ENCODE peak calls at places on chromosomes 3 and 15, in five cellular contexts. B is testis; K is CD4-positive, CD25-positive, alpha-beta regulatory T cell; Y is esophagus muscularis mucosa; Z is neural progenitor cell. H is an unnamed sample.
A peak's percentile ranks its signal among the peaks of the same experiment; 100 is the strongest.

GRCh38 chr3:11349466-11349865 is 77.3 kb downstream of the ATG7 start:
- DNase-seq in B (no peak), K (no peak), Y (no peak), Z (no peak), H (no peak)

GRCh38 chr3:133367431-133367830 is 32.4 kb upstream of the BFSP2 start:
- DNase-seq in B (no peak), K (no peak), Y (peak; percentile 45), Z (no peak), H (no peak)

GRCh38 chr3:122502139-122502538 is 12.6 kb downstream of the KPNA1 start:
- DNase-seq in B (no peak), K (no peak), Y (no peak), Z (no peak), H (no peak)

GRCh38 chr3:184176377-184177330 is 2.0 kb downstream of the AP2M1 start:
- DNase-seq in B (peak; percentile 68), K (no peak), Y (no peak), Z (peak; percentile 96), H (peak; percentile 94)

GRCh38 chr3:183308746-183309145 is 55.7 kb downstream of the B3GNT5 start:
- DNase-seq in B (no peak), K (no peak), Y (no peak), Z (no peak), H (no peak)

GRCh38 chr15:32668942-32669341 is 27.4 kb downstream of the SCG5 start:
- DNase-seq in B (no peak), K (no peak), Y (no peak), Z (peak; percentile 46), H (peak; percentile 65)

GRCh38 chr3:58009749-58010535 is 1.7 kb downstream of the FLNB start:
- DNase-seq in B (no peak), K (no peak), Y (no peak), Z (no peak), H (no peak)

GRCh38 chr3:63349583-63350177 is 71.6 kb downstream of the SYNPR start:
- DNase-seq in B (peak; percentile 70), K (no peak), Y (no peak), Z (peak; percentile 84), H (peak; percentile 58)

GRCh38 chr3:125090649-125091048 is 34.9 kb upstream of the HEG1 start:
- DNase-seq in B (no peak), K (no peak), Y (no peak), Z (no peak), H (no peak)

GRCh38 chr15:64599716-64600115 is 139.3 kb downstream of the ZNF609 start:
- DNase-seq in B (peak; percentile 34), K (no peak), Y (no peak), Z (no peak), H (no peak)

GRCh38 chr15:101156509-101157159 is 95.2 kb downstream of the CHSY1 start:
- DNase-seq in B (no peak), K (no peak), Y (no peak), Z (no peak), H (no peak)

GRCh38 chr3:14587733-14588360 is 47.7 kb upstream of the GRIP2 start:
- DNase-seq in B (no peak), K (no peak), Y (no peak), Z (no peak), H (no peak)

GRCh38 chr3:47577583-47578118 is 1.0 kb downstream of the CSPG5 start:
- DNase-seq in B (no peak), K (no peak), Y (no peak), Z (peak; percentile 44), H (no peak)

GRCh38 chr15:89812126-89812846 is 2.4 kb downstream of the ANPEP start:
- DNase-seq in B (peak; percentile 64), K (no peak), Y (no peak), Z (no peak), H (no peak)

GRCh38 chr15:40982855-40983254 is 29.6 kb downstream of the CHAC1 start:
- DNase-seq in B (no peak), K (no peak), Y (no peak), Z (no peak), H (no peak)

GRCh38 chr15:73555080-73555479 is 78.1 kb downstream of the NPTN start:
- DNase-seq in B (no peak), K (no peak), Y (no peak), Z (no peak), H (no peak)

GRCh38 chr3:55911256-55911655 is 424.1 kb upstream of the WNT5A start:
- DNase-seq in B (no peak), K (no peak), Y (no peak), Z (no peak), H (no peak)

GRCh38 chr3:47149339-47149933 is 14.5 kb downstream of the SETD2 start:
- DNase-seq in B (no peak), K (no peak), Y (no peak), Z (no peak), H (no peak)

GRCh38 chr3:143885803-143886427 is 37.6 kb upstream of the SLC9A9 start:
- DNase-seq in B (peak; percentile 43), K (peak; percentile 27), Y (no peak), Z (peak; percentile 53), H (peak; percentile 19)

DNA sequence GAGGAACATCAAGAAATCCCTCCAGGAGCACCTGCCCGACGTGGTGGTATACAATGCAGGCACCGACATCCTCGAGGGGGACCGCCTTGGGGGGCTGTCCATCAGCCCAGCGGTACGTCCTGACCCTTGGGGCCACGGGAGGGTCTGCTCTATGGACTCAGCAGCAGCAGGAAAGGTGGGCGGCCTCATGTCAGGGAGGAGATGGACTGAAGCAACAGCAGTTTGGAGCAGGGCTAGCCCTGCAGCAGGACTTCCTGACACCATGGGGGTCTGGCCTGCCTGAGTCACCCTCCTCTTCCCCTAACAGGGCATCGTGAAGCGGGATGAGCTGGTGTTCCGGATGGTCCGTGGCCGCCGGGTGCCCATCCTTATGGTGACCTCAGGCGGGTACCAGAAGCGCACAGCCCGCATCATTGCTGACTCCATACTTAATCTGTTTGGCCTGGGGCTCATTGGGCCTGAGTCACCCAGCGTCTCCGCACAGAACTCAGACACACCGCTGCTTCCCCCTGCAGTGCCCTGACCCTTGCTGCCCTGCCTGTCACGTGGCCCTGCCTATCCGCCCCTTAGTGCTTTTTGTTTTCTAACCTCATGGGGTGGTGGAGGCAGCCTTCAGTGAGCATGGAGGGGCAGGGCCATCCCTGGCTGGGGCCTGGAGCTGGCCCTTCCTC is 24.2 kb downstream of the HDAC11 start:
- DNase-seq in B (no peak), K (no peak), Y (no peak), Z (no peak), H (no peak)
- H3K27ac ChIP-seq in B (no peak overlapping the region), K (no peak overlapping the region), Y (no peak overlapping the region), Z (no peak overlapping the region), H (no peak overlapping the region)

GRCh38 chr3:8985411-8985831 is 22.1 kb upstream of the RAD18 start:
- DNase-seq in B (no peak), K (no peak), Y (no peak), Z (no peak), H (no peak)

GRCh38 chr3:8988791-8989558 is 25.7 kb upstream of the RAD18 start:
- DNase-seq in B (no peak), K (no peak), Y (no peak), Z (no peak), H (no peak)

GRCh38 chr3:8987673-8988655 is 24.7 kb upstream of the RAD18 start:
- DNase-seq in B (peak; percentile 82), K (peak; percentile 58), Y (no peak), Z (peak; percentile 83), H (peak; percentile 67)

GRCh38 chr3:8985876-8986275 is 22.6 kb upstream of the RAD18 start:
- DNase-seq in B (no peak), K (no peak), Y (no peak), Z (no peak), H (no peak)

GRCh38 chr3:8986741-8987672 is 23.7 kb upstream of the RAD18 start:
- DNase-seq in B (no peak), K (no peak), Y (no peak), Z (no peak), H (no peak)
- H3K4me3 ChIP-seq in B (no peak overlapping the region), K (no peak overlapping the region), Y (no peak overlapping the region), Z (no peak overlapping the region), H (no peak overlapping the region)

GRCh38 chr3:105822171-105823123 is 46.4 kb downstream of the CBLB start:
- DNase-seq in B (no peak), K (no peak), Y (no peak), Z (no peak), H (no peak)

GRCh38 chr3:105824129-105824528 is 44.7 kb downstream of the CBLB start:
- DNase-seq in B (no peak), K (no peak), Y (no peak), Z (no peak), H (no peak)

GRCh38 chr3:105827101-105827634 is 41.6 kb downstream of the CBLB start:
- DNase-seq in B (no peak), K (no peak), Y (no peak), Z (no peak), H (no peak)

GRCh38 chr3:105821433-105821832 is 47.4 kb downstream of the CBLB start:
- DNase-seq in B (no peak), K (no peak), Y (no peak), Z (no peak), H (no peak)

DNA sequence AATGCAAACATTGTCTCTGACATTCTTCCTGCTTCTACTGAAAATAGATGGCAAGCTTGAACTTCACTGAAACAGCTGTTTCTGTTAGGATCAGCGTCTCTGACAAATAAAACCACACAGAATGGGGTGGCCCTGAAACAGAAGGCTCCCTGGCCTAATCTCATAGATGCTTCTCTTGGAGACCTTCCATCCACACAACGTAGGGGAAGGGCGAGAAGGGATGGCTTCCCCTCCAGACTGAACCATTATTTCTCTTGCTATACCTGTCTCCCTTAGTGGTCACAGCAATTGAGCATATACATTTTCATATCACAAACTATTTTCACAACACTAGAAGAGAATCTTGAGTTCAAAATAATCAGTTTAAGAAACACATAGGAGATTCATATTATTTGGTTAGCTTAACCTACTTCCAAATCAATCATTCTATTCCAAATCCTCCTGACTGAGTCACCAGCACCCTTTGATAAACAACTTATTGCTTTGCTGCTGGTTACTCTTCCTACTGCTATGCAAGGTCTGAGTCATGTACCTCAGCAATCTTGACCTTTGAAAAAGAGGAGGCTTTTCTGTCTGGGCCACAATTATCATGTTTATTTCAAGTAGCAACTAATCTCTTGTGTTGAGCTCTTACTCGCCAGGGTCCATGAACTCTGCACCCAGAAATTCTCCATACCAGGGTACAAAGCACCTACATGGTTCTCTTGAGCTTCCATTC is 45.5 kb downstream of the CBLB start:
- DNase-seq in B (no peak), K (no peak), Y (no peak), Z (no peak), H (no peak)
- H3K27ac ChIP-seq in B (peak overlapping the region; percentile 58), K (no peak overlapping the region), Y (peak overlapping the region; percentile 40), Z (no peak overlapping the region), H (no peak overlapping the region)

DNA sequence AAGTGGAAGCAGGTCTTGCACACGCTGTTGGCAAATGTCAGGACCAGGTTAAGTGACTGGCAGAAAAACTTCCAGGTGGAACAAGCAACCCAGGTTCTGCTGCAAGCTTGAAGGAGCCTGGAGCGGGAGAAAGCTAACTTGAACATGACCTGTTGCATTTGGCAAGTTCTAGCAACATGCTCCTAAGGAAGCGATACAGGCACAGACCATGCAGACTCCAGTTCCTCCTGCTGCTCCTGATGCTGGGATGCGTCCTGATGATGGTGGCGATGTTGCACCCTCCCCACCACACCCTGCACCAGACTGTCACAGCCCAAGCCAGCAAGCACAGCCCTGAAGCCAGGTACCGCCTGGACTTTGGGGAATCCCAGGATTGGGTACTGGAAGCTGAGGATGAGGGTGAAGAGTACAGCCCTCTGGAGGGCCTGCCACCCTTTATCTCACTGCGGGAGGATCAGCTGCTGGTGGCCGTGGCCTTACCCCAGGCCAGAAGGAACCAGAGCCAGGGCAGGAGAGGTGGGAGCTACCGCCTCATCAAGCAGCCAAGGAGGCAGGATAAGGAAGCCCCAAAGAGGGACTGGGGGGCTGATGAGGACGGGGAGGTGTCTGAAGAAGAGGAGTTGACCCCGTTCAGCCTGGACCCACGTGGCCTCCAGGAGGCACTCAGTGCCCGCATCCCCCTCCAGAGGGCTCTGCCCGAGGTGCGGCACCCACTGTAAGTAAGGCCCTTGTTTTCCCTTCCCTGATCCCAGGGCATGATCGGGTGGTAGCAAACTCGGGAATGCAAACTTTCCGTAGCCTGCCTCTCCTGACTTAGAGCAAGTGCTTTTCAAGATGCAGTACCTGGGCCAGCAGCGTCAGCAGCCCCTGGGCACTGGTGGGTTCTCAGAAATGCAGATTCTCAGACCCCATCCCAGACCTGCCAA is 759 bp downstream of the GALNT15 start:
- DNase-seq in B (no peak), K (no peak), Y (peak; percentile 87), Z (no peak), H (no peak)
- H3K4me3 ChIP-seq in B (peak overlapping the region; percentile 12), K (no peak overlapping the region), Y (peak overlapping the region; percentile 48), Z (no peak overlapping the region), H (no peak overlapping the region)